ENCODE peak calls at places on chromosomes 11 and 22, in eight cellular contexts. B is NCI-H2171; Z is nephron progenitor cell; P is CD4-positive, alpha-beta T cell; E is NCI-H1417 treated with DMSO at 0.1 percent for 48 hours; J is psoas muscle; Y is body of pancreas; H is renal cortical epithelial cell. L is an unnamed sample.

GRCh38 chr22:49097966-49098365 is 729.7 kb downstream of the BRD1 start:
- DNase-seq in Y (no peak), Z (no peak), J (no peak), H (no peak), P (no peak), E (no peak), B (no peak), L (no peak)

GRCh38 chr11:111735262-111736116 is 30.7 kb downstream of the PPP2R1B start:
- DNase-seq in Z (peak), H (peak), Y (peak), J (peak), B (peak), E (peak), P (no peak), L (no peak)

GRCh38 chr11:132062031-132062430 is 691.6 kb downstream of the NTM start:
- DNase-seq in H (no peak), Z (no peak), J (no peak), E (peak), B (no peak), P (no peak), Y (no peak), L (no peak)

GRCh38 chr11:68843052-68843561 is 1.4 kb upstream of the CPT1A start:
- DNase-seq in J (no peak), Y (no peak), Z (no peak), E (no peak), H (no peak), P (peak), B (no peak), L (no peak)

GRCh38 chr11:73308963-73309960 is 1.2 kb downstream of the ARHGEF17 start:
- DNase-seq in H (peak), J (peak), P (no peak), E (no peak), Y (peak), Z (peak), B (no peak), L (no peak)

GRCh38 chr11:28490763-28491382 is 382.7 kb downstream of the METTL15 start:
- DNase-seq in Z (no peak), E (no peak), P (no peak), H (no peak), B (no peak), Y (no peak), J (no peak), L (no peak)

GRCh38 chr11:72103754-72104167 is 664 bp upstream of the LAMTOR1 start:
- DNase-seq in Y (no peak), B (no peak), P (no peak), J (no peak), H (no peak), Z (no peak), E (no peak), L (no peak)

GRCh38 chr11:107999759-108000455 is 8.8 kb upstream of the CUL5 start:
- DNase-seq in Y (peak), Z (peak), J (no peak), B (peak), E (no peak), H (peak), P (peak), L (no peak)

GRCh38 chr11:64796757-64797541 is 6.1 kb downstream of the MAP4K2 start:
- DNase-seq in P (no peak), E (no peak), B (no peak), Z (no peak), H (no peak), Y (no peak), J (no peak), L (no peak)

GRCh38 chr11:74004694-74005615 is 3.9 kb downstream of the UCP3 start:
- DNase-seq in Y (no peak), B (no peak), Z (no peak), P (peak), H (no peak), E (no peak), J (no peak), L (peak)

GRCh38 chr11:118915941-118916841 is 9.5 kb downstream of the BCL9L start:
- DNase-seq in Y (no peak), E (no peak), J (peak), H (no peak), B (no peak), P (no peak), Z (no peak), L (no peak)

GRCh38 chr11:3613998-3614741 is 27.6 kb downstream of the ART5 start:
- DNase-seq in J (no peak), H (no peak), Y (no peak), E (no peak), B (no peak), P (no peak), Z (no peak), L (no peak)

GRCh38 chr22:24950272-24950902 is 2.1 kb upstream of the KIAA1671 start:
- DNase-seq in Z (peak), B (no peak), H (no peak), E (no peak), P (no peak), J (no peak), Y (no peak), L (no peak)

GRCh38 chr11:125348704-125349635 is 147.1 kb downstream of the FEZ1 start:
- DNase-seq in J (peak), E (peak), P (peak), Z (peak), Y (peak), B (no peak), H (no peak), L (no peak)

GRCh38 chr22:20027966-20028854 is 7.3 kb downstream of the TANGO2 start:
- DNase-seq in Z (no peak), P (no peak), E (no peak), J (peak), Y (no peak), B (no peak), H (no peak), L (no peak)

GRCh38 chr11:48005133-48005532 is 24.8 kb downstream of the PTPRJ start:
- DNase-seq in J (no peak), E (no peak), P (no peak), H (peak), Z (no peak), Y (no peak), B (no peak), L (no peak)

GRCh38 chr11:95767498-95767897 is 22.1 kb downstream of the FAM76B start:
- DNase-seq in J (no peak), B (no peak), Y (no peak), E (no peak), P (no peak), Z (no peak), H (peak), L (no peak)

GRCh38 chr11:8988329-8989234 is 15.2 kb downstream of the NRIP3 start:
- DNase-seq in E (no peak), B (no peak), J (no peak), P (no peak), H (peak), Y (no peak), Z (no peak), L (no peak)

GRCh38 chr11:65637794-65638317 is at the start of gene SIPA1:
- DNase-seq in B (peak), H (peak), Y (peak), E (peak), P (peak), J (peak), Z (peak), L (peak)

GRCh38 chr11:132858203-132858602 is 674.1 kb downstream of the OPCML start:
- DNase-seq in B (no peak), Z (peak), P (no peak), J (no peak), Y (peak), H (peak), E (no peak), L (no peak)

GRCh38 chr11:34855021-34855753 is 61.0 kb downstream of the APIP start:
- DNase-seq in Z (no peak), E (no peak), Y (no peak), B (no peak), H (peak), P (no peak), J (no peak), L (no peak)

GRCh38 chr22:29329581-29329980 is 14.1 kb upstream of the RASL10A start:
- DNase-seq in E (no peak), Y (no peak), Z (no peak), P (no peak), B (no peak), J (no peak), H (no peak), L (no peak)

GRCh38 chr22:27879923-27880322 is 39.1 kb downstream of the PITPNB start:
- DNase-seq in P (no peak), E (no peak), J (no peak), H (peak), Y (no peak), Z (peak), B (no peak), L (no peak)

GRCh38 chr11:96054870-96055705 is 131.2 kb upstream of the MTMR2 start:
- DNase-seq in E (peak), Y (no peak), Z (no peak), J (no peak), P (no peak), H (peak), B (no peak), L (no peak)

GRCh38 chr11:74636633-74637184 is 44.3 kb downstream of the POLD3 start:
- DNase-seq in P (no peak), Z (no peak), Y (no peak), J (no peak), E (no peak), H (peak), B (no peak), L (no peak)

GRCh38 chr22:34236527-34236926 is 316.3 kb upstream of the LARGE1 start:
- DNase-seq in J (peak), Z (no peak), E (no peak), B (no peak), Y (no peak), H (no peak), P (no peak), L (no peak)

GRCh38 chr11:87832216-87832615 is 343.0 kb downstream of the RAB38 start:
- DNase-seq in J (no peak), B (no peak), Z (no peak), H (no peak), P (no peak), E (no peak), Y (no peak), L (no peak)

GRCh38 chr11:33767624-33768023 is 6.7 kb downstream of the FBXO3 start:
- DNase-seq in Z (no peak), E (no peak), J (no peak), P (no peak), H (no peak), B (no peak), Y (no peak), L (no peak)

GRCh38 chr11:46944356-46944755 is 7.8 kb downstream of the CSTPP1 start:
- DNase-seq in Y (no peak), E (no peak), P (no peak), B (no peak), Z (no peak), J (no peak), H (no peak), L (no peak)

GRCh38 chr11:123318623-123319022 is 111.4 kb upstream of the GRAMD1B start:
- DNase-seq in J (no peak), Y (no peak), Z (no peak), E (no peak), P (no peak), B (no peak), H (no peak), L (no peak)

GRCh38 chr11:33500331-33500730 is 200.3 kb downstream of the C11orf91 start:
- DNase-seq in J (no peak), P (no peak), Y (no peak), B (no peak), H (no peak), E (no peak), Z (no peak), L (no peak)

GRCh38 chr11:12087075-12087775 is 23.2 kb upstream of the MICAL2 start:
- DNase-seq in H (peak), E (no peak), Z (no peak), J (no peak), Y (no peak), P (no peak), B (no peak), L (peak)

GRCh38 chr22:41598891-41599635 is 9.4 kb upstream of the PMM1 start:
- DNase-seq in H (no peak), B (no peak), J (no peak), E (no peak), Z (no peak), P (no peak), Y (no peak), L (no peak)